ENCODE peak calls at places on chromosomes 6 and 20, in ten cellular contexts. B is GM23338; R is HFFc6; S is body of pancreas; K is ACHN; W is hypothalamus; H is kidney glomerular epithelial cell; O is AG08396; P is NCI-H748 treated with DMSO at 0.1 percent for 48 hours; U is CD8-positive, alpha-beta T cell. Z is an unnamed sample.

GRCh38 chr6:23003671-23004598 is 434.6 kb downstream of the HDGFL1 start:
- DNase-seq in U (no peak), K (no peak), H (no peak), P (no peak), O (no peak), B (no peak), W (no peak), R (peak), S (peak), Z (no peak)

GRCh38 chr20:63708301-63709148 is 686 bp downstream of the ZGPAT start:
- DNase-seq in S (peak), R (no peak), B (peak), H (no peak), K (no peak), P (peak), U (no peak), O (peak), W (no peak), Z (no peak)

GRCh38 chr6:92023410-92023940 is 1395.9 kb downstream of the EPHA7 start:
- DNase-seq in P (peak), K (no peak), U (no peak), H (no peak), W (no peak), S (no peak), R (no peak), B (no peak), O (no peak), Z (no peak)

GRCh38 chr20:20231528-20232298 is 136.2 kb upstream of the INSM1 start:
- DNase-seq in K (no peak), R (no peak), P (no peak), O (no peak), B (no peak), U (no peak), S (no peak), H (no peak), W (no peak), Z (no peak)

GRCh38 chr20:35952480-35953410 is 1.6 kb downstream of the SCAND1 start:
- DNase-seq in B (peak), W (no peak), K (peak), R (no peak), U (no peak), H (peak), O (peak), P (no peak), S (peak), Z (no peak)

GRCh38 chr20:41023549-41023948 is 5.1 kb upstream of the TOP1 start:
- DNase-seq in O (no peak), W (no peak), P (no peak), K (no peak), R (no peak), B (no peak), S (no peak), U (no peak), H (no peak), Z (no peak)

GRCh38 chr6:144590540-144590939 is 305.4 kb downstream of the UTRN start:
- DNase-seq in U (no peak), O (no peak), K (no peak), B (no peak), P (no peak), H (no peak), S (peak), R (no peak), W (no peak), Z (no peak)

GRCh38 chr6:163170294-163170883 is 244.1 kb upstream of the QKI start:
- DNase-seq in K (peak), W (no peak), B (peak), R (no peak), O (no peak), S (no peak), H (peak), P (no peak), U (no peak), Z (no peak)

GRCh38 chr20:22489614-22490286 is 94.6 kb downstream of the FOXA2 start:
- DNase-seq in H (no peak), B (no peak), O (no peak), P (no peak), R (no peak), W (no peak), U (no peak), K (no peak), S (peak), Z (peak)

GRCh38 chr6:44342052-44342451 is 398 bp upstream of the SPATS1 start:
- DNase-seq in P (peak), W (no peak), S (peak), R (no peak), K (no peak), O (no peak), H (no peak), B (no peak), U (no peak), Z (no peak)

GRCh38 chr20:910132-910839 is 5.8 kb downstream of the ANGPT4 start:
- DNase-seq in W (no peak), K (no peak), U (no peak), S (no peak), B (no peak), O (no peak), P (no peak), H (no peak), R (no peak), Z (no peak)

GRCh38 chr20:51966296-51966971 is 164.1 kb upstream of the SALL4 start:
- DNase-seq in S (peak), R (peak), O (peak), W (peak), K (peak), P (peak), B (peak), H (peak), U (no peak), Z (peak)

GRCh38 chr6:34174846-34175399 is 29.0 kb upstream of the GRM4 start:
- DNase-seq in K (no peak), H (no peak), S (no peak), B (peak), W (no peak), P (no peak), O (peak), U (no peak), R (no peak), Z (peak)

GRCh38 chr6:158311193-158311592 is 1.1 kb upstream of the TULP4 start:
- DNase-seq in O (no peak), K (no peak), B (no peak), P (no peak), W (no peak), H (no peak), U (no peak), S (no peak), R (no peak), Z (no peak)

GRCh38 chr6:133705731-133706130 is 183.2 kb upstream of the TCF21 start:
- DNase-seq in K (no peak), O (no peak), W (no peak), H (no peak), R (peak), S (no peak), B (no peak), U (no peak), P (no peak), Z (no peak)